ENCODE peak calls at places on chromosomes 7 and 10, in five cellular contexts. Q, B, D, N and P are unnamed samples.

GRCh38 chr10:97713351-97713827 is at the start of gene MARVELD1:
- DNase-seq in Q (peak; percentile 78), B (peak; percentile 81), D (no peak), N (no peak), P (peak; percentile 76)

GRCh38 chr10:13296476-13296875 is 3.4 kb downstream of the PHYH start:
- DNase-seq in Q (no peak), B (no peak), D (no peak), N (no peak), P (no peak)

GRCh38 chr10:35925511-35925910 is 283.4 kb upstream of the FZD8 start:
- DNase-seq in Q (no peak), B (no peak), D (no peak), N (no peak), P (no peak)

GRCh38 chr7:85186083-85186520 is 754 bp downstream of the SEMA3D start:
- DNase-seq in Q (peak; percentile 65), B (peak; percentile 35), D (no peak), N (no peak), P (peak; percentile 9)

GRCh38 chr10:60944159-60944909 is at the start of gene RHOBTB1:
- DNase-seq in Q (peak; percentile 82), B (peak; percentile 91), D (no peak), N (no peak), P (peak; percentile 86)

GRCh38 chr7:64832136-64832535 is 37.9 kb downstream of the ZNF138 start:
- DNase-seq in Q (no peak), B (no peak), D (no peak), N (no peak), P (no peak)

GRCh38 chr7:102072636-102073209 is 213.9 kb upstream of the SH2B2 start:
- DNase-seq in Q (peak; percentile 68), B (no peak), D (no peak), N (no peak), P (no peak)

GRCh38 chr10:116748471-116748870 is 6.1 kb upstream of the HSPA12A start:
- DNase-seq in Q (no peak), B (no peak), D (no peak), N (no peak), P (no peak)

GRCh38 chr7:75575488-75576112 is 83.5 kb downstream of the SPDYE5 start:
- DNase-seq in Q (no peak), B (no peak), D (no peak), N (no peak), P (no peak)

GRCh38 chr7:11701829-11702560 is 130.0 kb downstream of the THSD7A start:
- DNase-seq in Q (no peak), B (no peak), D (no peak), N (no peak), P (no peak)

DNA sequence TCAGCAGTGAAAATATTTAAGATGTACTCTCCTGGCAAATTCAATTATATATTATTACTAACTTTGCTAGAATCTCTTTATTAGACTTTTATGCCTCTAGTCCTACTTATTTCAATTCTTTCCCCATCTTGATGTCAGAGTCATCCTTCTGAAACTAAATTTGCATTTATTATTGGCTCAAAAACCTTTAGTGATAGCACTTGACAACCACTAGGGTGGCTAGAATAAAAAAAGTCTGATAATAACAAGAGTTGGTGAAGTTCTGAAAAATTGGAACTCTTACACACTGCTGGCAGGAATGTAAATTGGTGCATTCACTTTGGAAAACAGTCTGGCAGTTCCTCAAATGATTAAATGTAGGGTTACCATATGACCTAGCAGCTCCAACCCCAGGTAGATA is 73.8 kb downstream of the LSMEM1 start:
- DNase-seq in Q (peak; percentile 5), B (no peak), D (no peak), N (no peak), P (no peak)
- TF ChIP-seq CTCF in Q (peak; percentile 27), B (no peak), D (peak; percentile 49), N (no peak), P (no peak)

GRCh38 chr7:99720370-99721128 is 14.4 kb downstream of the CYP3A7 start:
- DNase-seq in Q (no peak), B (no peak), D (no peak), N (no peak), P (no peak)
- H3K4me3 ChIP-seq in Q (no peak overlapping the region), B (no peak overlapping the region), D (no peak overlapping the region), N (no peak overlapping the region), P (no peak overlapping the region)

GRCh38 chr10:49618861-49619260 is 5.0 kb downstream of the CHAT start:
- DNase-seq in Q (no peak), B (no peak), D (no peak), N (no peak), P (no peak)
- TF ChIP-seq CTCF in Q (no peak), B (no peak), D (no peak), N (no peak), P (no peak)

GRCh38 chr10:43136432-43136831 is 1.8 kb upstream of the CSGALNACT2 start:
- DNase-seq in Q (no peak), B (no peak), D (no peak), N (no peak), P (peak; percentile 29)
- H3K4me3 ChIP-seq in Q (no peak overlapping the region), B (no peak overlapping the region), D (no peak overlapping the region), N (no peak overlapping the region), P (no peak overlapping the region)

GRCh38 chr7:148791506-148791905 is 92.6 kb downstream of the EZH2 start:
- DNase-seq in Q (no peak), B (no peak), D (no peak), N (no peak), P (no peak)
- TF ChIP-seq CTCF in Q (no peak), B (no peak), D (no peak), N (no peak), P (no peak)

DNA sequence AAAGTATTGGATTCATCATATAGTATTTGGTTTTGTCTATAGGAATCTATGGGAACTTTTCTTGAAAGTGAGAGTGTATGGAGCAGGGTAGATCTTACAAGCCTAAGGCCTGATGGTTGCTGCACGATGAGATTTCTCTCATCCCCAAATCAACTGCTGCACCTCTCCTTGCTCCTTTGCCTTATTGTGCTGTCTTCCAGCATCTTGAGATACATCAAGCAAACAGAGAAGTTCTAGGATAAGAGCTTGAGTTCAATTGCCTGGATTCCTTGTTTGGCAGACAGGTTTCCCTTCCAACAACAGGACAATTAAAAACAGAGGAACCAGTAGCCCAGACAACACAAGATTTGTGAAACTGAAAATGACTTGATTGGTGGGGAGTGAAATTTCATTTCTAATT is 56.6 kb downstream of the CPED1 start:
- DNase-seq in Q (no peak), B (no peak), D (no peak), N (no peak), P (no peak)
- H3K4me3 ChIP-seq in Q (no peak overlapping the region), B (no peak overlapping the region), D (no peak overlapping the region), N (no peak overlapping the region), P (no peak overlapping the region)

GRCh38 chr10:109780997-109781396 is 142.3 kb downstream of the XPNPEP1 start:
- DNase-seq in Q (no peak), B (no peak), D (no peak), N (no peak), P (no peak)
- TF ChIP-seq CTCF in Q (no peak), B (no peak), D (no peak), N (no peak), P (no peak)

GRCh38 chr10:103693812-103694205 is 161.6 kb downstream of the SH3PXD2A start:
- DNase-seq in Q (no peak), B (no peak), D (no peak), N (no peak), P (no peak)
- H3K4me3 ChIP-seq in Q (no peak overlapping the region), B (peak overlapping the region; percentile 53), D (peak overlapping the region; percentile 55), N (no peak overlapping the region), P (no peak overlapping the region)

DNA sequence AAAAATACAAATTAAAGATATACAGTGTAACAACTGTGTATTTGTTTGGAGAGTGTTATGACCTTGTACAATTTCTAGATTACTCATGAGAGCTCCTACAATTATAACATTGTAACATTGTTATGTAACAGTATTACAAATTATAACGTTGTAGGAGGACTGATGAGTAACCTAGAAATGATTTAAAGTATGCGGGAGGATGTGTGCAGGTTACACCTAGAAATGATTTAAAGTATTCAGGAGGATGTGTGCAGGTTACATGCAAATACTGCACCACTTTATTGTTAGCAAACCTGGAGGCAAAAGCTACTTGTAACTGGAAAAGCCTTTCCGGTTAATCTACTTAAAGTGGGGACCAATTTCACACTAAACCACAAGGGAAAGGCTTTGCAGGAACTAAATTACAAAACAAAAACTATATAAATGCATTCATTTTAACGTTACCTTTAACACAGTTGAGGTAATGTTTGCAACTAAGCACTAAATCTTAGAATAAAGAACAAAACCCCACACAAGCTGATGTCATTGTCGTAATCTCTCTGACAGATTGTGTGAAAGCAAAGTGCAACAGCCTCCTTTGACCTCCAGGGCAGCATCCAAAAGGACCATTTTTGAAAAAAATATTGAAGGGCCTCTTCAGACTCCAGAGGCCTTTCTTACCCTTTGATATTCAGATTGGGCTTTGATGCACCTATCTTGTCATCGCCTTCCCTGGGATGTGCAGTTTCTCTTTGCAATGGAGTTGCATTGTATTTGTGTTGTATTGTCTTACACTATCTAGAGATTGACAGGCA is 522.1 kb upstream of the FOXK1 start:
- DNase-seq in Q (peak; percentile 21), B (no peak), D (no peak), N (peak; percentile 55), P (no peak)
- TF ChIP-seq CTCF in Q (no peak), B (no peak), D (no peak), N (no peak), P (no peak)